ENCODE peak calls at places on chromosomes 5 and 9, in eight cellular contexts. One of them, this sample, is unnamed.

GRCh38 chr9:112868956-112869594 is 21.6 kb downstream of the SLC46A2 start:
- DNase-seq in PC-3: no peak
- DNase-seq in neural progenitor cell: no peak
- DNase-seq in astrocyte: no peak
- DNase-seq in hepatocyte: no peak
- DNase-seq in fibroblast of lung: no peak
- DNase-seq in PC-9: no peak
- DNase-seq in K562: no peak
- DNase-seq in this sample: no peak

GRCh38 chr9:121968056-121968455 is 125.1 kb downstream of the TTLL11 start:
- DNase-seq in PC-3: no peak
- DNase-seq in neural progenitor cell: no peak
- DNase-seq in astrocyte: no peak
- DNase-seq in hepatocyte: no peak
- DNase-seq in fibroblast of lung: no peak
- DNase-seq in PC-9: no peak
- DNase-seq in K562: no peak
- DNase-seq in this sample: no peak

GRCh38 chr5:107858324-107858723 is 187.6 kb upstream of the EFNA5 start:
- DNase-seq in PC-3: no peak
- DNase-seq in neural progenitor cell: no peak
- DNase-seq in astrocyte: no peak
- DNase-seq in hepatocyte: no peak
- DNase-seq in fibroblast of lung: no peak
- DNase-seq in PC-9: no peak
- DNase-seq in K562: no peak
- DNase-seq in this sample: peak

GRCh38 chr5:160467555-160468418 is 46.1 kb downstream of the PTTG1 start:
- DNase-seq in PC-3: peak
- DNase-seq in neural progenitor cell: peak
- DNase-seq in astrocyte: peak
- DNase-seq in hepatocyte: peak
- DNase-seq in fibroblast of lung: peak
- DNase-seq in PC-9: peak
- DNase-seq in K562: no peak
- DNase-seq in this sample: peak

GRCh38 chr5:59276277-59276647 is 617.3 kb downstream of the PDE4D start:
- DNase-seq in PC-3: no peak
- DNase-seq in neural progenitor cell: no peak
- DNase-seq in astrocyte: no peak
- DNase-seq in hepatocyte: no peak
- DNase-seq in fibroblast of lung: no peak
- DNase-seq in PC-9: no peak
- DNase-seq in K562: no peak
- DNase-seq in this sample: no peak

GRCh38 chr5:6419340-6419852 is 29.3 kb upstream of the UBE2QL1 start:
- DNase-seq in PC-3: peak
- DNase-seq in neural progenitor cell: no peak
- DNase-seq in astrocyte: peak
- DNase-seq in hepatocyte: no peak
- DNase-seq in fibroblast of lung: no peak
- DNase-seq in PC-9: no peak
- DNase-seq in K562: no peak
- DNase-seq in this sample: peak

GRCh38 chr5:73989956-73990355 is 364.0 kb downstream of the ARHGEF28 start:
- DNase-seq in PC-3: no peak
- DNase-seq in neural progenitor cell: no peak
- DNase-seq in astrocyte: no peak
- DNase-seq in hepatocyte: no peak
- DNase-seq in fibroblast of lung: no peak
- DNase-seq in PC-9: no peak
- DNase-seq in K562: no peak
- DNase-seq in this sample: no peak

GRCh38 chr5:18800293-18801025 is 1166.2 kb downstream of the TAF11L14 start:
- DNase-seq in PC-3: no peak
- DNase-seq in neural progenitor cell: no peak
- DNase-seq in astrocyte: no peak
- DNase-seq in hepatocyte: no peak
- DNase-seq in fibroblast of lung: no peak
- DNase-seq in PC-9: no peak
- DNase-seq in K562: no peak
- DNase-seq in this sample: no peak

GRCh38 chr5:180380441-180380840 is 27.3 kb upstream of the GFPT2 start:
- DNase-seq in PC-3: no peak
- DNase-seq in neural progenitor cell: no peak
- DNase-seq in astrocyte: no peak
- DNase-seq in hepatocyte: no peak
- DNase-seq in fibroblast of lung: no peak
- DNase-seq in PC-9: no peak
- DNase-seq in K562: no peak
- DNase-seq in this sample: no peak

GRCh38 chr5:32201140-32201539 is 27.0 kb upstream of the GOLPH3 start:
- DNase-seq in PC-3: no peak
- DNase-seq in neural progenitor cell: no peak
- DNase-seq in astrocyte: no peak
- DNase-seq in hepatocyte: no peak
- DNase-seq in fibroblast of lung: peak
- DNase-seq in PC-9: no peak
- DNase-seq in K562: no peak
- DNase-seq in this sample: no peak

GRCh38 chr5:167565555-167565954 is 725.9 kb upstream of the WWC1 start:
- DNase-seq in PC-3: peak
- DNase-seq in neural progenitor cell: peak
- DNase-seq in astrocyte: no peak
- DNase-seq in hepatocyte: peak
- DNase-seq in fibroblast of lung: peak
- DNase-seq in PC-9: no peak
- DNase-seq in K562: no peak
- DNase-seq in this sample: peak

GRCh38 chr9:137046094-137046787 is at the start of gene NPDC1:
- DNase-seq in PC-3: peak
- DNase-seq in neural progenitor cell: peak
- DNase-seq in astrocyte: peak
- DNase-seq in hepatocyte: peak
- DNase-seq in fibroblast of lung: peak
- DNase-seq in PC-9: peak
- DNase-seq in K562: peak
- DNase-seq in this sample: peak

GRCh38 chr5:33170414-33170813 is 270.4 kb upstream of the TARS1 start:
- DNase-seq in PC-3: no peak
- DNase-seq in neural progenitor cell: peak
- DNase-seq in astrocyte: peak
- DNase-seq in hepatocyte: no peak
- DNase-seq in fibroblast of lung: peak
- DNase-seq in PC-9: no peak
- DNase-seq in K562: no peak
- DNase-seq in this sample: no peak

GRCh38 chr5:9034671-9035070 is 511.2 kb downstream of the SEMA5A start:
- DNase-seq in PC-3: peak
- DNase-seq in neural progenitor cell: no peak
- DNase-seq in astrocyte: peak
- DNase-seq in hepatocyte: no peak
- DNase-seq in fibroblast of lung: peak
- DNase-seq in PC-9: no peak
- DNase-seq in K562: no peak
- DNase-seq in this sample: no peak

GRCh38 chr5:170273968-170274710 is 23.4 kb downstream of the LCP2 start:
- DNase-seq in PC-3: peak
- DNase-seq in neural progenitor cell: peak
- DNase-seq in astrocyte: no peak
- DNase-seq in hepatocyte: peak
- DNase-seq in fibroblast of lung: no peak
- DNase-seq in PC-9: no peak
- DNase-seq in K562: peak
- DNase-seq in this sample: peak

GRCh38 chr9:19209188-19209587 is 21.3 kb upstream of the DENND4C start:
- DNase-seq in PC-3: no peak
- DNase-seq in neural progenitor cell: no peak
- DNase-seq in astrocyte: no peak
- DNase-seq in hepatocyte: no peak
- DNase-seq in fibroblast of lung: no peak
- DNase-seq in PC-9: no peak
- DNase-seq in K562: no peak
- DNase-seq in this sample: no peak

GRCh38 chr5:141155540-141156374 is 5.9 kb downstream of the PCDHB6 start:
- DNase-seq in PC-3: no peak
- DNase-seq in neural progenitor cell: peak
- DNase-seq in astrocyte: no peak
- DNase-seq in hepatocyte: no peak
- DNase-seq in fibroblast of lung: no peak
- DNase-seq in PC-9: no peak
- DNase-seq in K562: peak
- DNase-seq in this sample: peak

GRCh38 chr9:99416007-99416406 is 193.9 kb downstream of the SEC61B start:
- DNase-seq in PC-3: peak
- DNase-seq in neural progenitor cell: no peak
- DNase-seq in astrocyte: peak
- DNase-seq in hepatocyte: no peak
- DNase-seq in fibroblast of lung: peak
- DNase-seq in PC-9: no peak
- DNase-seq in K562: no peak
- DNase-seq in this sample: peak

GRCh38 chr5:56447232-56447631 is 214.1 kb upstream of the ANKRD55 start:
- DNase-seq in PC-3: no peak
- DNase-seq in neural progenitor cell: no peak
- DNase-seq in astrocyte: no peak
- DNase-seq in hepatocyte: peak
- DNase-seq in fibroblast of lung: no peak
- DNase-seq in PC-9: peak
- DNase-seq in K562: peak
- DNase-seq in this sample: no peak

GRCh38 chr5:98510111-98510510 is 263.4 kb upstream of the RGMB start:
- DNase-seq in PC-3: peak
- DNase-seq in neural progenitor cell: no peak
- DNase-seq in astrocyte: peak
- DNase-seq in hepatocyte: peak
- DNase-seq in fibroblast of lung: peak
- DNase-seq in PC-9: no peak
- DNase-seq in K562: no peak
- DNase-seq in this sample: no peak

GRCh38 chr9:126226991-126227937 is 99.4 kb upstream of the MVB12B start:
- DNase-seq in PC-3: no peak
- DNase-seq in neural progenitor cell: no peak
- DNase-seq in astrocyte: no peak
- DNase-seq in hepatocyte: no peak
- DNase-seq in fibroblast of lung: no peak
- DNase-seq in PC-9: no peak
- DNase-seq in K562: no peak
- DNase-seq in this sample: no peak

GRCh38 chr5:77140350-77140749 is 53.3 kb upstream of the ZBED3 start:
- DNase-seq in PC-3: no peak
- DNase-seq in neural progenitor cell: peak
- DNase-seq in astrocyte: no peak
- DNase-seq in hepatocyte: no peak
- DNase-seq in fibroblast of lung: no peak
- DNase-seq in PC-9: no peak
- DNase-seq in K562: no peak
- DNase-seq in this sample: no peak

GRCh38 chr9:37036237-37037136 is 2.4 kb upstream of the PAX5 start:
- DNase-seq in PC-3: peak
- DNase-seq in neural progenitor cell: peak
- DNase-seq in astrocyte: no peak
- DNase-seq in hepatocyte: peak
- DNase-seq in fibroblast of lung: peak
- DNase-seq in PC-9: peak
- DNase-seq in K562: no peak
- DNase-seq in this sample: peak
- TF ChIP-seq EZH2 in PC-3: no peak
- TF ChIP-seq EZH2 in neural progenitor cell: peak
- TF ChIP-seq EZH2 in astrocyte: peak
- TF ChIP-seq EZH2 in hepatocyte: peak
- TF ChIP-seq EZH2 in fibroblast of lung: peak
- TF ChIP-seq EZH2 in PC-9: no peak
- TF ChIP-seq EZH2 in K562: no peak
- TF ChIP-seq EZH2 in this sample: no peak

GRCh38 chr5:132339502-132339901 is 30.0 kb upstream of the SLC22A5 start:
- DNase-seq in PC-3: no peak
- DNase-seq in neural progenitor cell: no peak
- DNase-seq in astrocyte: no peak
- DNase-seq in hepatocyte: no peak
- DNase-seq in fibroblast of lung: no peak
- DNase-seq in PC-9: no peak
- DNase-seq in K562: no peak
- DNase-seq in this sample: no peak

GRCh38 chr5:132335402-132335801 is 34.1 kb upstream of the SLC22A5 start:
- DNase-seq in PC-3: no peak
- DNase-seq in neural progenitor cell: no peak
- DNase-seq in astrocyte: no peak
- DNase-seq in hepatocyte: no peak
- DNase-seq in fibroblast of lung: no peak
- DNase-seq in PC-9: no peak
- DNase-seq in K562: no peak
- DNase-seq in this sample: no peak

GRCh38 chr5:132334812-132335211 is 34.7 kb upstream of the SLC22A5 start:
- DNase-seq in PC-3: peak
- DNase-seq in neural progenitor cell: no peak
- DNase-seq in astrocyte: peak
- DNase-seq in hepatocyte: no peak
- DNase-seq in fibroblast of lung: peak
- DNase-seq in PC-9: no peak
- DNase-seq in K562: no peak
- DNase-seq in this sample: no peak
- TF ChIP-seq EZH2 in PC-3: no peak
- TF ChIP-seq EZH2 in neural progenitor cell: no peak
- TF ChIP-seq EZH2 in astrocyte: no peak
- TF ChIP-seq EZH2 in hepatocyte: no peak
- TF ChIP-seq EZH2 in fibroblast of lung: no peak
- TF ChIP-seq EZH2 in PC-9: no peak
- TF ChIP-seq EZH2 in K562: no peak
- TF ChIP-seq EZH2 in this sample: no peak

GRCh38 chr9:93260290-93261066 is 76.5 kb downstream of the WNK2 start:
- DNase-seq in PC-3: no peak
- DNase-seq in neural progenitor cell: no peak
- DNase-seq in astrocyte: no peak
- DNase-seq in hepatocyte: no peak
- DNase-seq in fibroblast of lung: no peak
- DNase-seq in PC-9: no peak
- DNase-seq in K562: no peak
- DNase-seq in this sample: no peak
- TF ChIP-seq EZH2 in PC-3: no peak
- TF ChIP-seq EZH2 in neural progenitor cell: no peak
- TF ChIP-seq EZH2 in astrocyte: no peak
- TF ChIP-seq EZH2 in hepatocyte: no peak
- TF ChIP-seq EZH2 in fibroblast of lung: no peak
- TF ChIP-seq EZH2 in PC-9: no peak
- TF ChIP-seq EZH2 in K562: no peak
- TF ChIP-seq EZH2 in this sample: no peak

DNA sequence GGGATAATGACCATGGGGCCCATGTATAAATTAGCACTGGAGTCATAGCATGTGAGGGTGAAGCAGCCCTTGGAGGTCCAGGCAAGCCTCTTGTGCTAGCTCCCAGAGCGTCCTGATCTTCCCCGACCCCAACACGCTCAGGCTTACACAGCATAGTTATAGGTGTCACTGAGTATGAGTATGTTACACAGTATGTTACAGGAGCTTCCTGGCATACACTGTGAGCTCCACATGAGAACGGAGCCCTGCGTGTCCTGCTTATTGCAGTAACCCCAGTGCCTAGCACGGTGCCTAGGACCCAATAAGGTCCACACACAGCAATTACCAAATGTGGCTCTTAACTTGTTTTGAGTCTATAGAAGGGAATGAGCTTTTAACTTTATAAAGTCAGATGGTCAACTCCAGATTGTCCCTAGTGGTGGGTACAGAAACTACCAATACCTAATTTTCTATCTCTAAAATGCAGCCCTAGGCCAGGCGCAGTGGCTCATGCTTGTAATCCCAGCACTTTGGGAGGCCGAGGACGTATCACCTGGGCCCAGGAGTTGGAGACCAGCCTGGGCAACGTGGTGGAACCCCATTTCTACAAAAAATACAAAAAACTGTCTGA is 64.1 kb downstream of the PLAC8L1 start:
- DNase-seq in PC-3: peak
- DNase-seq in neural progenitor cell: no peak
- DNase-seq in astrocyte: no peak
- DNase-seq in hepatocyte: no peak
- DNase-seq in fibroblast of lung: no peak
- DNase-seq in PC-9: no peak
- DNase-seq in K562: peak
- DNase-seq in this sample: peak
- TF ChIP-seq EZH2 in PC-3: no peak
- TF ChIP-seq EZH2 in neural progenitor cell: no peak
- TF ChIP-seq EZH2 in astrocyte: no peak
- TF ChIP-seq EZH2 in hepatocyte: no peak
- TF ChIP-seq EZH2 in fibroblast of lung: no peak
- TF ChIP-seq EZH2 in PC-9: no peak
- TF ChIP-seq EZH2 in K562: no peak
- TF ChIP-seq EZH2 in this sample: no peak